ENCODE peak calls at places on chromosome 1, in five cellular contexts. One of them, this sample, is unnamed.
A peak's percentile ranks its signal among the peaks of the same experiment; 100 is the strongest.

GRCh38 chr1:39632491-39633417 is 6.7 kb downstream of the HEYL start:
- DNase-seq in stomach: peak; percentile 67
- DNase-seq in heart right ventricle: peak; percentile 64
- DNase-seq in HCT116: no peak
- DNase-seq in mammary epithelial cell: no peak
- DNase-seq in this sample: no peak

GRCh38 chr1:72379072-72379471 is 96.7 kb upstream of the NEGR1 start:
- DNase-seq in stomach: no peak
- DNase-seq in HCT116: no peak
- DNase-seq in mammary epithelial cell: no peak
- DNase-seq in heart right ventricle: no peak
- DNase-seq in this sample: no peak

GRCh38 chr1:80453775-80454174 is 1347.0 kb upstream of the ADGRL2 start:
- DNase-seq in stomach: no peak
- DNase-seq in mammary epithelial cell: no peak
- DNase-seq in heart right ventricle: no peak
- DNase-seq in HCT116: no peak
- DNase-seq in this sample: no peak

GRCh38 chr1:224727851-224728250 is 111.7 kb downstream of the CNIH3 start:
- DNase-seq in HCT116: no peak
- DNase-seq in heart right ventricle: no peak
- DNase-seq in mammary epithelial cell: peak; percentile 32
- DNase-seq in stomach: no peak
- DNase-seq in this sample: no peak

GRCh38 chr1:3190256-3191041 is 121.4 kb downstream of the PRDM16 start:
- DNase-seq in stomach: no peak
- DNase-seq in mammary epithelial cell: no peak
- DNase-seq in HCT116: no peak
- DNase-seq in heart right ventricle: no peak
- DNase-seq in this sample: no peak

GRCh38 chr1:174626031-174627020 is 178.6 kb downstream of the GPR52 start:
- DNase-seq in stomach: no peak
- DNase-seq in heart right ventricle: no peak
- DNase-seq in HCT116: peak; percentile 16
- DNase-seq in mammary epithelial cell: peak; percentile 82
- DNase-seq in this sample: no peak

GRCh38 chr1:248873993-248874671 is 15.2 kb upstream of the ZNF692 start:
- DNase-seq in heart right ventricle: peak; percentile 68
- DNase-seq in HCT116: peak; percentile 82
- DNase-seq in stomach: peak; percentile 76
- DNase-seq in mammary epithelial cell: peak; percentile 84
- DNase-seq in this sample: peak; percentile 74

GRCh38 chr1:62593825-62594394 is 3.4 kb upstream of the ANGPTL3 start:
- DNase-seq in mammary epithelial cell: no peak
- DNase-seq in HCT116: no peak
- DNase-seq in stomach: no peak
- DNase-seq in heart right ventricle: no peak
- DNase-seq in this sample: no peak

GRCh38 chr1:148385371-148386030 is 97.6 kb downstream of the PPIAL4G start:
- DNase-seq in stomach: no peak
- DNase-seq in HCT116: no peak
- DNase-seq in mammary epithelial cell: no peak
- DNase-seq in heart right ventricle: no peak
- DNase-seq in this sample: no peak

GRCh38 chr1:98130406-98130805 is 209.6 kb upstream of the DPYD start:
- DNase-seq in heart right ventricle: no peak
- DNase-seq in HCT116: no peak
- DNase-seq in mammary epithelial cell: no peak
- DNase-seq in stomach: no peak
- DNase-seq in this sample: no peak

GRCh38 chr1:246836169-246836568 is 95.6 kb downstream of the AHCTF1 start:
- DNase-seq in heart right ventricle: no peak
- DNase-seq in HCT116: no peak
- DNase-seq in mammary epithelial cell: peak; percentile 47
- DNase-seq in stomach: no peak
- DNase-seq in this sample: no peak

GRCh38 chr1:43992232-43992995 is 1.0 kb downstream of the CCDC24 start:
- DNase-seq in stomach: no peak
- DNase-seq in mammary epithelial cell: no peak
- DNase-seq in heart right ventricle: no peak
- DNase-seq in HCT116: no peak
- DNase-seq in this sample: no peak

GRCh38 chr1:68994096-68994495 is 497.2 kb upstream of the DEPDC1 start:
- DNase-seq in stomach: no peak
- DNase-seq in heart right ventricle: no peak
- DNase-seq in HCT116: no peak
- DNase-seq in mammary epithelial cell: no peak
- DNase-seq in this sample: no peak

GRCh38 chr1:61436016-61436415 is 288.9 kb downstream of the TM2D1 start:
- DNase-seq in HCT116: no peak
- DNase-seq in stomach: no peak
- DNase-seq in heart right ventricle: no peak
- DNase-seq in mammary epithelial cell: no peak
- DNase-seq in this sample: no peak

GRCh38 chr1:8562881-8563865 is 245.3 kb downstream of the SLC45A1 start:
- DNase-seq in heart right ventricle: no peak
- DNase-seq in HCT116: no peak
- DNase-seq in stomach: no peak
- DNase-seq in mammary epithelial cell: no peak
- DNase-seq in this sample: no peak

GRCh38 chr1:4656533-4657140 is 2.2 kb downstream of the AJAP1 start:
- DNase-seq in mammary epithelial cell: no peak
- DNase-seq in heart right ventricle: no peak
- DNase-seq in stomach: no peak
- DNase-seq in HCT116: no peak
- DNase-seq in this sample: no peak

GRCh38 chr1:43983253-43983904 is 4.4 kb downstream of the B4GALT2 start:
- DNase-seq in HCT116: no peak
- DNase-seq in mammary epithelial cell: no peak
- DNase-seq in heart right ventricle: no peak
- DNase-seq in stomach: no peak
- DNase-seq in this sample: no peak

GRCh38 chr1:64514197-64514765 is 44.4 kb downstream of the CACHD1 start:
- DNase-seq in heart right ventricle: no peak
- DNase-seq in mammary epithelial cell: peak; percentile 4
- DNase-seq in HCT116: no peak
- DNase-seq in stomach: no peak
- DNase-seq in this sample: no peak

GRCh38 chr1:203034422-203035110 is 8.3 kb downstream of the PPFIA4 start:
- DNase-seq in mammary epithelial cell: no peak
- DNase-seq in heart right ventricle: no peak
- DNase-seq in stomach: no peak
- DNase-seq in HCT116: no peak
- DNase-seq in this sample: no peak

GRCh38 chr1:107141491-107142369 is 891 bp downstream of the NTNG1 start:
- DNase-seq in HCT116: peak; percentile 16
- DNase-seq in stomach: no peak
- DNase-seq in heart right ventricle: no peak
- DNase-seq in mammary epithelial cell: peak; percentile 49
- DNase-seq in this sample: no peak

GRCh38 chr1:196440711-196441110 is 167.5 kb downstream of the KCNT2 start:
- DNase-seq in mammary epithelial cell: no peak
- DNase-seq in stomach: no peak
- DNase-seq in HCT116: no peak
- DNase-seq in heart right ventricle: no peak
- DNase-seq in this sample: no peak

GRCh38 chr1:31476891-31477846 is 64.2 kb downstream of the SERINC2 start:
- DNase-seq in stomach: no peak
- DNase-seq in mammary epithelial cell: peak; percentile 87
- DNase-seq in heart right ventricle: no peak
- DNase-seq in HCT116: no peak
- DNase-seq in this sample: no peak

GRCh38 chr1:239858058-239858457 is 233.6 kb upstream of the FMN2 start:
- DNase-seq in stomach: no peak
- DNase-seq in heart right ventricle: no peak
- DNase-seq in HCT116: no peak
- DNase-seq in mammary epithelial cell: peak; percentile 3
- DNase-seq in this sample: no peak

GRCh38 chr1:66337249-66337648 is 196.7 kb upstream of the SGIP1 start:
- DNase-seq in mammary epithelial cell: no peak
- DNase-seq in stomach: no peak
- DNase-seq in HCT116: no peak
- DNase-seq in heart right ventricle: no peak
- DNase-seq in this sample: no peak
- H3K4me1 ChIP-seq in mammary epithelial cell: no peaks in the 10 kb centered on the region
- H3K4me1 ChIP-seq in stomach: peaks cover 6% of the 10 kb centered on the region
- H3K4me1 ChIP-seq in HCT116: peaks cover 84% of the 10 kb centered on the region
- H3K4me1 ChIP-seq in heart right ventricle: peaks cover 78% of the 10 kb centered on the region
- H3K4me1 ChIP-seq in this sample: peaks cover 42% of the 10 kb centered on the region

GRCh38 chr1:177953549-177953948 is 16.3 kb downstream of the SEC16B start:
- DNase-seq in heart right ventricle: no peak
- DNase-seq in stomach: no peak
- DNase-seq in HCT116: no peak
- DNase-seq in mammary epithelial cell: no peak
- DNase-seq in this sample: no peak

GRCh38 chr1:177950506-177950905 is 19.4 kb downstream of the SEC16B start:
- DNase-seq in stomach: no peak
- DNase-seq in HCT116: no peak
- DNase-seq in mammary epithelial cell: no peak
- DNase-seq in heart right ventricle: no peak
- DNase-seq in this sample: no peak

GRCh38 chr1:177954076-177954475 is 15.8 kb downstream of the SEC16B start:
- DNase-seq in mammary epithelial cell: no peak
- DNase-seq in stomach: no peak
- DNase-seq in heart right ventricle: no peak
- DNase-seq in HCT116: no peak
- DNase-seq in this sample: no peak

GRCh38 chr1:177948336-177948972 is 21.4 kb downstream of the SEC16B start:
- DNase-seq in HCT116: peak; percentile 55
- DNase-seq in mammary epithelial cell: peak; percentile 58
- DNase-seq in heart right ventricle: peak; percentile 46
- DNase-seq in stomach: peak; percentile 66
- DNase-seq in this sample: no peak

GRCh38 chr1:177952249-177952648 is 17.6 kb downstream of the SEC16B start:
- DNase-seq in mammary epithelial cell: no peak
- DNase-seq in stomach: no peak
- DNase-seq in HCT116: no peak
- DNase-seq in heart right ventricle: no peak
- DNase-seq in this sample: no peak
- H3K27ac ChIP-seq in mammary epithelial cell: no peak overlapping the region
- H3K27ac ChIP-seq in stomach: no peak overlapping the region
- H3K27ac ChIP-seq in HCT116: no peak overlapping the region
- H3K27ac ChIP-seq in heart right ventricle: no peak overlapping the region
- H3K27ac ChIP-seq in this sample: no peak overlapping the region

DNA sequence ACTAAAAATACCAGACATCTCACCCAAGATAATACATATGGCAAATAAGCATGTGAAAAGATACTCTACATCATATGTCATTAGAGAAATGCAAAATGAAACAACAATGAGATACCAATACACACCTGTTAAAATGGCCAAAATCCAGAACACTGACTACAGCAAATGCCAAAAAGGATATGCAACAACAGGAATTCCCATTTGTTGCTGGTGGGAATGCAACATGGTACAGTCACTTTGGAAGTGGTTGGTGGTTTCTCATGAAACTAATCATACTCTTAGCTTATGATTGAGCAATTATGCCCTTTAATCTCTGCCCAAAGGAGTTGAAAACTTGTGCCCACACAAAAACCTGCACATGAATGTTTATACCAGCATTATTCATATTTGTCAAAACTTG is 6.4 kb upstream of the RGS2 start:
- DNase-seq in mammary epithelial cell: peak; percentile 57
- DNase-seq in heart right ventricle: no peak
- DNase-seq in stomach: no peak
- DNase-seq in HCT116: no peak
- DNase-seq in this sample: no peak
- H3K9me3 ChIP-seq in mammary epithelial cell: no peaks in the 10 kb centered on the region
- H3K9me3 ChIP-seq in heart right ventricle: no peaks in the 10 kb centered on the region
- H3K9me3 ChIP-seq in stomach: no peaks in the 10 kb centered on the region
- H3K9me3 ChIP-seq in HCT116: no peaks in the 10 kb centered on the region
- H3K9me3 ChIP-seq in this sample: no peaks in the 10 kb centered on the region

GRCh38 chr1:42941640-42942330 is 16.9 kb downstream of the SLC2A1 start:
- DNase-seq in HCT116: peak; percentile 80
- DNase-seq in mammary epithelial cell: peak; percentile 89
- DNase-seq in heart right ventricle: peak; percentile 76
- DNase-seq in stomach: peak; percentile 84
- DNase-seq in this sample: no peak
- H3K4me1 ChIP-seq in HCT116: peaks cover 99% of the 10 kb centered on the region
- H3K4me1 ChIP-seq in mammary epithelial cell: peaks cover 98% of the 10 kb centered on the region
- H3K4me1 ChIP-seq in heart right ventricle: peaks cover 92% of the 10 kb centered on the region
- H3K4me1 ChIP-seq in stomach: peaks cover 86% of the 10 kb centered on the region
- H3K4me1 ChIP-seq in this sample: peaks cover 79% of the 10 kb centered on the region

GRCh38 chr1:211735208-211736170 is 60.1 kb upstream of the NEK2 start:
- DNase-seq in heart right ventricle: no peak
- DNase-seq in HCT116: peak; percentile 95
- DNase-seq in stomach: no peak
- DNase-seq in mammary epithelial cell: peak; percentile 85
- DNase-seq in this sample: no peak

GRCh38 chr1:211738096-211738708 is 62.8 kb upstream of the NEK2 start:
- DNase-seq in HCT116: no peak
- DNase-seq in mammary epithelial cell: no peak
- DNase-seq in stomach: no peak
- DNase-seq in heart right ventricle: no peak
- DNase-seq in this sample: no peak

GRCh38 chr1:211736351-211736915 is 61.0 kb upstream of the NEK2 start:
- DNase-seq in heart right ventricle: no peak
- DNase-seq in mammary epithelial cell: peak; percentile 9
- DNase-seq in stomach: no peak
- DNase-seq in HCT116: no peak
- DNase-seq in this sample: no peak

GRCh38 chr1:211738709-211739301 is 63.4 kb upstream of the NEK2 start:
- DNase-seq in mammary epithelial cell: peak; percentile 60
- DNase-seq in HCT116: no peak
- DNase-seq in stomach: no peak
- DNase-seq in heart right ventricle: no peak
- DNase-seq in this sample: no peak

GRCh38 chr1:211737115-211738035 is 62.0 kb upstream of the NEK2 start:
- DNase-seq in mammary epithelial cell: no peak
- DNase-seq in stomach: no peak
- DNase-seq in HCT116: no peak
- DNase-seq in heart right ventricle: no peak
- DNase-seq in this sample: no peak
- H3K27ac ChIP-seq in mammary epithelial cell: no peak overlapping the region
- H3K27ac ChIP-seq in stomach: no peak overlapping the region
- H3K27ac ChIP-seq in HCT116: no peak overlapping the region
- H3K27ac ChIP-seq in heart right ventricle: no peak overlapping the region
- H3K27ac ChIP-seq in this sample: no peak overlapping the region

GRCh38 chr1:46770541-46770940 is 28.3 kb upstream of the CYP4B1 start:
- DNase-seq in heart right ventricle: no peak
- DNase-seq in HCT116: no peak
- DNase-seq in mammary epithelial cell: peak; percentile 20
- DNase-seq in stomach: no peak
- DNase-seq in this sample: no peak
- H3K9me3 ChIP-seq in heart right ventricle: peaks cover 5% of the 10 kb centered on the region
- H3K9me3 ChIP-seq in HCT116: peaks cover 9% of the 10 kb centered on the region
- H3K9me3 ChIP-seq in mammary epithelial cell: peaks cover 23% of the 10 kb centered on the region
- H3K9me3 ChIP-seq in stomach: peaks cover 12% of the 10 kb centered on the region
- H3K9me3 ChIP-seq in this sample: peaks cover 11% of the 10 kb centered on the region